ENCODE peak calls at places on chromosomes 7 and 10, in nine cellular contexts. One of them, this sample, is unnamed.
A peak's percentile ranks its signal among the peaks of the same experiment; 100 is the strongest.

GRCh38 chr10:788796-789748 is 99.6 kb upstream of the DIP2C start:
- DNase-seq in NCI-H1048: no peak
- DNase-seq in DMS53: peak; percentile 86
- DNase-seq in substantia nigra: peak; percentile 57
- DNase-seq in T-helper 2 cell: no peak
- DNase-seq in progenitor cell of endocrine pancreas: no peak
- DNase-seq in MCF 10A: no peak
- DNase-seq in stimulated activated CD8-positive, alpha-beta memory T cell treated with anti-CD3 and anti-CD28 coated beads, Interleukin-7, amount 100 ng/mL, for 1 hour: no peak
- DNase-seq in cardiac fibroblast: peak; percentile 61
- DNase-seq in this sample: no peak

GRCh38 chr10:62651341-62651740 is 153.2 kb upstream of the ADO start:
- DNase-seq in NCI-H1048: no peak
- DNase-seq in DMS53: no peak
- DNase-seq in substantia nigra: no peak
- DNase-seq in T-helper 2 cell: no peak
- DNase-seq in progenitor cell of endocrine pancreas: no peak
- DNase-seq in MCF 10A: no peak
- DNase-seq in stimulated activated CD8-positive, alpha-beta memory T cell treated with anti-CD3 and anti-CD28 coated beads, Interleukin-7, amount 100 ng/mL, for 1 hour: no peak
- DNase-seq in cardiac fibroblast: peak; percentile 25
- DNase-seq in this sample: no peak

GRCh38 chr10:5442056-5442989 is 30.0 kb downstream of the NET1 start:
- DNase-seq in NCI-H1048: peak; percentile 36
- DNase-seq in DMS53: peak; percentile 78
- DNase-seq in substantia nigra: no peak
- DNase-seq in T-helper 2 cell: peak; percentile 19
- DNase-seq in progenitor cell of endocrine pancreas: no peak
- DNase-seq in MCF 10A: peak; percentile 71
- DNase-seq in stimulated activated CD8-positive, alpha-beta memory T cell treated with anti-CD3 and anti-CD28 coated beads, Interleukin-7, amount 100 ng/mL, for 1 hour: no peak
- DNase-seq in cardiac fibroblast: peak; percentile 72
- DNase-seq in this sample: no peak

GRCh38 chr10:63375458-63375857 is 90.3 kb downstream of the JMJD1C start:
- DNase-seq in NCI-H1048: no peak
- DNase-seq in DMS53: no peak
- DNase-seq in substantia nigra: no peak
- DNase-seq in T-helper 2 cell: no peak
- DNase-seq in progenitor cell of endocrine pancreas: no peak
- DNase-seq in MCF 10A: peak; percentile 14
- DNase-seq in stimulated activated CD8-positive, alpha-beta memory T cell treated with anti-CD3 and anti-CD28 coated beads, Interleukin-7, amount 100 ng/mL, for 1 hour: no peak
- DNase-seq in cardiac fibroblast: peak; percentile 71
- DNase-seq in this sample: no peak

GRCh38 chr7:119197872-119198527 is 973.5 kb downstream of the ANKRD7 start:
- DNase-seq in NCI-H1048: peak; percentile 30
- DNase-seq in DMS53: peak; percentile 91
- DNase-seq in substantia nigra: no peak
- DNase-seq in T-helper 2 cell: no peak
- DNase-seq in progenitor cell of endocrine pancreas: no peak
- DNase-seq in MCF 10A: peak; percentile 56
- DNase-seq in stimulated activated CD8-positive, alpha-beta memory T cell treated with anti-CD3 and anti-CD28 coated beads, Interleukin-7, amount 100 ng/mL, for 1 hour: no peak
- DNase-seq in cardiac fibroblast: peak; percentile 57
- DNase-seq in this sample: no peak

GRCh38 chr7:158934628-158935027 is 78.3 kb downstream of the DYNC2I1 start:
- DNase-seq in NCI-H1048: no peak
- DNase-seq in DMS53: no peak
- DNase-seq in substantia nigra: no peak
- DNase-seq in T-helper 2 cell: no peak
- DNase-seq in progenitor cell of endocrine pancreas: no peak
- DNase-seq in MCF 10A: no peak
- DNase-seq in stimulated activated CD8-positive, alpha-beta memory T cell treated with anti-CD3 and anti-CD28 coated beads, Interleukin-7, amount 100 ng/mL, for 1 hour: no peak
- DNase-seq in cardiac fibroblast: no peak
- DNase-seq in this sample: no peak

GRCh38 chr10:93473161-93473560 is 9.0 kb downstream of the MYOF start:
- DNase-seq in NCI-H1048: no peak
- DNase-seq in DMS53: no peak
- DNase-seq in substantia nigra: no peak
- DNase-seq in T-helper 2 cell: no peak
- DNase-seq in progenitor cell of endocrine pancreas: no peak
- DNase-seq in MCF 10A: no peak
- DNase-seq in stimulated activated CD8-positive, alpha-beta memory T cell treated with anti-CD3 and anti-CD28 coated beads, Interleukin-7, amount 100 ng/mL, for 1 hour: no peak
- DNase-seq in cardiac fibroblast: no peak
- DNase-seq in this sample: no peak

GRCh38 chr7:74094224-74095095 is 10.9 kb downstream of the LIMK1 start:
- DNase-seq in NCI-H1048: no peak
- DNase-seq in DMS53: peak; percentile 98
- DNase-seq in substantia nigra: peak; percentile 20
- DNase-seq in T-helper 2 cell: peak; percentile 73
- DNase-seq in progenitor cell of endocrine pancreas: no peak
- DNase-seq in MCF 10A: peak; percentile 91
- DNase-seq in stimulated activated CD8-positive, alpha-beta memory T cell treated with anti-CD3 and anti-CD28 coated beads, Interleukin-7, amount 100 ng/mL, for 1 hour: peak; percentile 58
- DNase-seq in cardiac fibroblast: peak; percentile 92
- DNase-seq in this sample: peak; percentile 43

GRCh38 chr7:745431-745980 is 18.4 kb upstream of the PRKAR1B start:
- DNase-seq in NCI-H1048: no peak
- DNase-seq in DMS53: no peak
- DNase-seq in substantia nigra: no peak
- DNase-seq in T-helper 2 cell: no peak
- DNase-seq in progenitor cell of endocrine pancreas: no peak
- DNase-seq in MCF 10A: no peak
- DNase-seq in stimulated activated CD8-positive, alpha-beta memory T cell treated with anti-CD3 and anti-CD28 coated beads, Interleukin-7, amount 100 ng/mL, for 1 hour: no peak
- DNase-seq in cardiac fibroblast: no peak
- DNase-seq in this sample: no peak

GRCh38 chr10:11898372-11899066 is 75.4 kb downstream of the PROSER2 start:
- DNase-seq in NCI-H1048: no peak
- DNase-seq in DMS53: peak; percentile 75
- DNase-seq in substantia nigra: no peak
- DNase-seq in T-helper 2 cell: no peak
- DNase-seq in progenitor cell of endocrine pancreas: no peak
- DNase-seq in MCF 10A: peak; percentile 89
- DNase-seq in stimulated activated CD8-positive, alpha-beta memory T cell treated with anti-CD3 and anti-CD28 coated beads, Interleukin-7, amount 100 ng/mL, for 1 hour: no peak
- DNase-seq in cardiac fibroblast: peak; percentile 71
- DNase-seq in this sample: no peak

GRCh38 chr7:131765575-131765974 is 209.1 kb upstream of the PODXL start:
- DNase-seq in NCI-H1048: no peak
- DNase-seq in DMS53: no peak
- DNase-seq in substantia nigra: no peak
- DNase-seq in T-helper 2 cell: no peak
- DNase-seq in progenitor cell of endocrine pancreas: no peak
- DNase-seq in MCF 10A: no peak
- DNase-seq in stimulated activated CD8-positive, alpha-beta memory T cell treated with anti-CD3 and anti-CD28 coated beads, Interleukin-7, amount 100 ng/mL, for 1 hour: no peak
- DNase-seq in cardiac fibroblast: no peak
- DNase-seq in this sample: no peak

GRCh38 chr10:128470302-128470962 is 344.2 kb upstream of the MKI67 start:
- DNase-seq in NCI-H1048: no peak
- DNase-seq in DMS53: no peak
- DNase-seq in substantia nigra: no peak
- DNase-seq in T-helper 2 cell: no peak
- DNase-seq in progenitor cell of endocrine pancreas: no peak
- DNase-seq in MCF 10A: no peak
- DNase-seq in stimulated activated CD8-positive, alpha-beta memory T cell treated with anti-CD3 and anti-CD28 coated beads, Interleukin-7, amount 100 ng/mL, for 1 hour: no peak
- DNase-seq in cardiac fibroblast: no peak
- DNase-seq in this sample: no peak

GRCh38 chr10:133277277-133277992 is 767 bp upstream of the ADAM8 start:
- DNase-seq in NCI-H1048: no peak
- DNase-seq in DMS53: no peak
- DNase-seq in substantia nigra: no peak
- DNase-seq in T-helper 2 cell: no peak
- DNase-seq in progenitor cell of endocrine pancreas: no peak
- DNase-seq in MCF 10A: no peak
- DNase-seq in stimulated activated CD8-positive, alpha-beta memory T cell treated with anti-CD3 and anti-CD28 coated beads, Interleukin-7, amount 100 ng/mL, for 1 hour: no peak
- DNase-seq in cardiac fibroblast: no peak
- DNase-seq in this sample: no peak

GRCh38 chr10:24465124-24465874 is 256.4 kb downstream of the KIAA1217 start:
- DNase-seq in NCI-H1048: no peak
- DNase-seq in DMS53: peak; percentile 70
- DNase-seq in substantia nigra: no peak
- DNase-seq in T-helper 2 cell: no peak
- DNase-seq in progenitor cell of endocrine pancreas: no peak
- DNase-seq in MCF 10A: peak; percentile 44
- DNase-seq in stimulated activated CD8-positive, alpha-beta memory T cell treated with anti-CD3 and anti-CD28 coated beads, Interleukin-7, amount 100 ng/mL, for 1 hour: no peak
- DNase-seq in cardiac fibroblast: peak; percentile 58
- DNase-seq in this sample: no peak

GRCh38 chr7:33639552-33640197 is 265.7 kb upstream of the BMPER start:
- DNase-seq in NCI-H1048: no peak
- DNase-seq in DMS53: no peak
- DNase-seq in substantia nigra: no peak
- DNase-seq in T-helper 2 cell: no peak
- DNase-seq in progenitor cell of endocrine pancreas: no peak
- DNase-seq in MCF 10A: peak; percentile 2
- DNase-seq in stimulated activated CD8-positive, alpha-beta memory T cell treated with anti-CD3 and anti-CD28 coated beads, Interleukin-7, amount 100 ng/mL, for 1 hour: no peak
- DNase-seq in cardiac fibroblast: peak; percentile 50
- DNase-seq in this sample: no peak

GRCh38 chr10:132541129-132541528 is 3.5 kb downstream of the INPP5A start:
- DNase-seq in NCI-H1048: no peak
- DNase-seq in DMS53: no peak
- DNase-seq in substantia nigra: no peak
- DNase-seq in T-helper 2 cell: no peak
- DNase-seq in progenitor cell of endocrine pancreas: no peak
- DNase-seq in MCF 10A: no peak
- DNase-seq in stimulated activated CD8-positive, alpha-beta memory T cell treated with anti-CD3 and anti-CD28 coated beads, Interleukin-7, amount 100 ng/mL, for 1 hour: no peak
- DNase-seq in cardiac fibroblast: no peak
- DNase-seq in this sample: no peak

GRCh38 chr7:82444220-82445049 is 858 bp upstream of the CACNA2D1 start:
- DNase-seq in NCI-H1048: no peak
- DNase-seq in DMS53: peak; percentile 90
- DNase-seq in substantia nigra: peak; percentile 66
- DNase-seq in T-helper 2 cell: no peak
- DNase-seq in progenitor cell of endocrine pancreas: no peak
- DNase-seq in MCF 10A: no peak
- DNase-seq in stimulated activated CD8-positive, alpha-beta memory T cell treated with anti-CD3 and anti-CD28 coated beads, Interleukin-7, amount 100 ng/mL, for 1 hour: no peak
- DNase-seq in cardiac fibroblast: no peak
- DNase-seq in this sample: no peak

GRCh38 chr10:4512557-4513286 is 313.3 kb upstream of the AKR1E2 start:
- DNase-seq in NCI-H1048: no peak
- DNase-seq in DMS53: peak; percentile 53
- DNase-seq in substantia nigra: no peak
- DNase-seq in T-helper 2 cell: no peak
- DNase-seq in progenitor cell of endocrine pancreas: no peak
- DNase-seq in MCF 10A: peak; percentile 78
- DNase-seq in stimulated activated CD8-positive, alpha-beta memory T cell treated with anti-CD3 and anti-CD28 coated beads, Interleukin-7, amount 100 ng/mL, for 1 hour: no peak
- DNase-seq in cardiac fibroblast: peak; percentile 88
- DNase-seq in this sample: no peak

GRCh38 chr7:24755541-24756416 is 1.5 kb downstream of the GSDME start:
- DNase-seq in NCI-H1048: no peak
- DNase-seq in DMS53: peak; percentile 96
- DNase-seq in substantia nigra: peak; percentile 6
- DNase-seq in T-helper 2 cell: no peak
- DNase-seq in progenitor cell of endocrine pancreas: no peak
- DNase-seq in MCF 10A: peak; percentile 86
- DNase-seq in stimulated activated CD8-positive, alpha-beta memory T cell treated with anti-CD3 and anti-CD28 coated beads, Interleukin-7, amount 100 ng/mL, for 1 hour: no peak
- DNase-seq in cardiac fibroblast: peak; percentile 79
- DNase-seq in this sample: no peak

GRCh38 chr10:5645375-5645774 is 21.0 kb downstream of the ASB13 start:
- DNase-seq in NCI-H1048: no peak
- DNase-seq in DMS53: peak; percentile 35
- DNase-seq in substantia nigra: no peak
- DNase-seq in T-helper 2 cell: no peak
- DNase-seq in progenitor cell of endocrine pancreas: no peak
- DNase-seq in MCF 10A: no peak
- DNase-seq in stimulated activated CD8-positive, alpha-beta memory T cell treated with anti-CD3 and anti-CD28 coated beads, Interleukin-7, amount 100 ng/mL, for 1 hour: no peak
- DNase-seq in cardiac fibroblast: no peak
- DNase-seq in this sample: no peak

GRCh38 chr10:118585234-118585633 is 10.2 kb downstream of the PRLHR start:
- DNase-seq in NCI-H1048: no peak
- DNase-seq in DMS53: no peak
- DNase-seq in substantia nigra: no peak
- DNase-seq in T-helper 2 cell: no peak
- DNase-seq in progenitor cell of endocrine pancreas: no peak
- DNase-seq in MCF 10A: no peak
- DNase-seq in stimulated activated CD8-positive, alpha-beta memory T cell treated with anti-CD3 and anti-CD28 coated beads, Interleukin-7, amount 100 ng/mL, for 1 hour: no peak
- DNase-seq in cardiac fibroblast: no peak
- DNase-seq in this sample: no peak

This sample was measured in effector CD8-positive, alpha-beta T cell.